ENCODE peak calls at places on chromosomes 3 and 15, in eight cellular contexts. R, S, J, A, I, L, M and G are unnamed samples.

GRCh38 chr15:64865998-64866520 is 24.3 kb downstream of the PLEKHO2 start:
- DNase-seq in R (no peak), S (no peak), J (no peak), A (no peak), I (no peak), L (peak; percentile 79), M (no peak), G (peak; percentile 79)

GRCh38 chr3:38124324-38125122 is 12.4 kb downstream of the ACAA1 start:
- DNase-seq in R (no peak), S (no peak), J (no peak), A (no peak), I (no peak), L (no peak), M (peak; percentile 63), G (no peak)

GRCh38 chr3:31166249-31166885 is 271.9 kb upstream of the GADL1 start:
- DNase-seq in R (peak; percentile 22), S (no peak), J (no peak), A (no peak), I (no peak), L (no peak), M (no peak), G (no peak)

GRCh38 chr15:90959894-90960293 is 5.2 kb downstream of the RCCD1 start:
- DNase-seq in R (no peak), S (peak; percentile 90), J (no peak), A (no peak), I (no peak), L (no peak), M (no peak), G (no peak)

GRCh38 chr3:17372811-17373210 is 369.6 kb downstream of the TBC1D5 start:
- DNase-seq in R (peak; percentile 11), S (no peak), J (no peak), A (no peak), I (no peak), L (no peak), M (no peak), G (no peak)

GRCh38 chr3:106130384-106131084 is 261.7 kb upstream of the CBLB start:
- DNase-seq in R (peak; percentile 37), S (no peak), J (no peak), A (no peak), I (no peak), L (no peak), M (no peak), G (no peak)

GRCh38 chr15:81296673-81297072 is 27.3 kb downstream of the STARD5 start:
- DNase-seq in R (no peak), S (peak; percentile 73), J (peak; percentile 95), A (no peak), I (no peak), L (no peak), M (no peak), G (no peak)

GRCh38 chr15:34271493-34271892 is 46.7 kb downstream of the EMC4 start:
- DNase-seq in R (peak; percentile 52), S (no peak), J (no peak), A (no peak), I (no peak), L (no peak), M (no peak), G (no peak)

GRCh38 chr15:48868549-48868948 is 9.4 kb upstream of the EID1 start:
- DNase-seq in R (peak; percentile 6), S (no peak), J (no peak), A (no peak), I (no peak), L (no peak), M (no peak), G (no peak)

GRCh38 chr15:71443538-71443937 is 328.3 kb downstream of the THSD4 start:
- DNase-seq in R (peak; percentile 77), S (no peak), J (no peak), A (no peak), I (peak; percentile 30), L (no peak), M (no peak), G (peak; percentile 32)

GRCh38 chr3:135072431-135072830 is 277.4 kb downstream of the EPHB1 start:
- DNase-seq in R (no peak), S (no peak), J (no peak), A (no peak), I (no peak), L (no peak), M (no peak), G (no peak)

GRCh38 chr3:171256445-171257250 is 203.6 kb downstream of the TNIK start:
- DNase-seq in R (no peak), S (no peak), J (no peak), A (no peak), I (no peak), L (no peak), M (no peak), G (no peak)

GRCh38 chr15:28017423-28017924 is 81.6 kb downstream of the OCA2 start:
- DNase-seq in R (peak; percentile 19), S (no peak), J (no peak), A (peak; percentile 75), I (no peak), L (no peak), M (peak; percentile 55), G (no peak)

GRCh38 chr3:63654246-63654645 is 1.8 kb downstream of the SNTN start:
- DNase-seq in R (no peak), S (no peak), J (no peak), A (no peak), I (no peak), L (no peak), M (no peak), G (no peak)

DNA sequence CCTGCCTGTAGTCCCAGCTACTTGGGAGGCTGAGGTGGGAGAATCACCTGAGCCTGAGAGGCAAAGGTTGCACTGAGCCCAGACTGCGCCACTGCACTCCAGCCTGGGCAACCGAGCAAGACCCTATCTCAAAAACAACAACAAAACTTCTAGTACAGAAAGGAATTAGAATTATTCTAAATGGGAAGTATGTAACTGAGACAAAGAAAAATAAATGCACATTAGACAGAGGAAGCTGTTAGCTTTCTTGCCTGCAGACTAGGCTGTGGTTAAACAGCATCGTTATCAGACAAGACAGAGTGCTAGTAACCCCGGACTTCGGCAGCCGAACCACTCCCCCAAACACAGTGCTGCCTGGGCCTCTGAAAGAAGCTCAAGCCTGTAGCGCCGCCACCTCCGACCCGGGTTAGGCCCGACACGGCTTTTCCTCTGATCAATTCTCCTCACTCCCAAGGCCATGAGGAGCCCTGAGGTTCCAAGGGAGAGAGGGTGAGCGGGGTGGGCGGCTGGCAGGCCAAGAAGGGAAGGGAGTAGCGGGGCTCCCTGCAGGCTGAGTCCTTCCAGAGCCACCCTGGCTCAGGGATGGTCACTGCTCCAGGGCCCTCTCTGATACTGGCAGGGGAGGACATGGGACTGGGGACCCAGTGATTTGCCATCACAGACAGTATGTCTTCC is 44.8 kb upstream of the MUC4 start:
- DNase-seq in R (no peak), S (no peak), J (no peak), A (no peak), I (no peak), L (no peak), M (no peak), G (no peak)
- TF ChIP-seq POLR2A in R (no peak), S (no peak), J (no peak), A (no peak), I (no peak), L (no peak), M (no peak), G (no peak)

GRCh38 chr3:142115927-142116668 is 33.2 kb downstream of the TFDP2 start:
- DNase-seq in R (no peak), S (no peak), J (no peak), A (no peak), I (no peak), L (no peak), M (no peak), G (no peak)
- TF ChIP-seq EP300 in R (no peak), S (no peak), J (no peak), A (no peak), I (no peak), L (no peak), M (no peak), G (no peak)

DNA sequence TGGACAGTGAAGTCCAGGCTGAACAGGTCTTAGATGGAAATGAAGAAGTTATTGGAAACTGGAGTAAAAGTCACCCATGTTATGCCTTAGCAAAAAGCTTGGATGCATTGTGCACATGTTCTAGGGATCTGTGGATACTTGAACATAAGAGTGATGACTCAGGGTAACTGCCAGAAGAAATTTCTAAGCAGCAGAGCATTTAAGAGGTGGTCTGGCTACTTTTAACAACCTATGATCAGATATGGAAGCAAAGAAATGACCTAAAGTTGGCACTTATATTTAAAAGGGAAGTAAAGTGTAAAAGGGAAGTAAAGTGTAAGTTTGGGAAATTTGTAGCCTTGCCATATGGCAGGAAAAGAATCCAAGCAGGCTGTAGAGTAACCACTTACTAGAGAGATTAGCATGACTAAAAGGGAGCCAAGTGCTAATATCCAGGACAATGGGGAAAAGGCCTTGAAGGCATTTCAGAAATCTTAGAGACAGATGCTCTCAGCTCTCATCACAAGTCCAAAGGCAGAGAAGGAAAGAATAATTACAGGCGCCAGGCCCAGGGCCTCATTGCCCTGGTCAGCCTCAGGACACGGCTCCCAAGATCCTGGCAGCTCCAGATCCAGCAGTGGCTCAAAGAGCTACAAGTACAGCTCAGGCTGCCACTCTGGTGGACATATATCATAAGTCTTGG is 73.9 kb upstream of the KCNH8 start:
- DNase-seq in R (no peak), S (no peak), J (no peak), A (no peak), I (no peak), L (peak; percentile 43), M (no peak), G (no peak)
- TF ChIP-seq POLR2A in R (no peak), S (no peak), J (no peak), A (no peak), I (no peak), L (no peak), M (no peak), G (no peak)

GRCh38 chr15:23387791-23388190 is 33.2 kb downstream of the GOLGA8S start:
- DNase-seq in R (no peak), S (no peak), J (no peak), A (no peak), I (no peak), L (no peak), M (no peak), G (no peak)
- TF ChIP-seq EP300 in R (no peak), S (no peak), J (no peak), A (no peak), I (no peak), L (no peak), M (no peak), G (no peak)

GRCh38 chr3:143697975-143698374 is 150.3 kb downstream of the SLC9A9 start:
- DNase-seq in R (peak; percentile 18), S (no peak), J (no peak), A (no peak), I (no peak), L (no peak), M (no peak), G (no peak)

GRCh38 chr3:143699351-143699750 is 148.9 kb downstream of the SLC9A9 start:
- DNase-seq in R (no peak), S (no peak), J (no peak), A (no peak), I (no peak), L (no peak), M (no peak), G (no peak)

DNA sequence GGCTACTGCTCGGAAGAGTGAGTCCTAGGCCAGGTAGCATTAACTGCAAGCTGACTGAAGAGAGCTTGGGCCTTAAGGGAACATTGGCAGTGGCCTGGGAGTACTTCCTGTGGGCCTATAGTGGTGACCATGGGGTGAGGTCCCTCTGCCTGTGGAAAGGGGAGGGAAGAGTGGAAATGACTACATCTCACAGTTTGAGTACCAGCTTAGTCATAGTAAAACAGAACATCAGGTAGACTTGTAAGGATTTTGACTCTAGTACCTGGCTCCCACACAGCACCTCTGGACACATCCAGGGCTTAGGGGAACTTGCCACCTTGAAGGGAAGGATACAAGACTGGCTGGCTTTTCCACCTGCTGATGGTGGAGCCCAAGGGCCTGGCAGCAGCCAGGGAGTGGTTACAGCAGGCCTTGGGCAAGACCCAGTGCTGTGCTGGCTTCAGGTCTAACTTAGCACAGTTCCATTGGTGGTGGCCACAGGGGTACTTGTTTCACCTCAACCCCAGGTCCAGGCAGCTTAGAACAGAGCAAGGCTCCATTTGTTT is 147.8 kb downstream of the SLC9A9 start:
- DNase-seq in R (no peak), S (no peak), J (no peak), A (no peak), I (no peak), L (no peak), M (no peak), G (no peak)
- TF ChIP-seq POLR2A in R (no peak), S (no peak), J (no peak), A (no peak), I (no peak), L (no peak), M (no peak), G (no peak)